ENCODE peak calls at places on chromosomes 3 and 15, in seven cellular contexts. One of them, this sample, is unnamed.

GRCh38 chr3:138824114-138824506 is 10.6 kb downstream of the PIK3CB start:
- DNase-seq in BJ: no peak
- DNase-seq in thoracic aorta: no peak
- DNase-seq in ovary: no peak
- DNase-seq in fibroblast of villous mesenchyme: peak; percentile 42
- DNase-seq in HL-60: no peak
- DNase-seq in fibroblast of mammary gland: no peak
- DNase-seq in this sample: no peak

GRCh38 chr3:17352620-17353019 is 389.8 kb downstream of the TBC1D5 start:
- DNase-seq in HL-60: no peak
- DNase-seq in thoracic aorta: no peak
- DNase-seq in ovary: no peak
- DNase-seq in fibroblast of mammary gland: no peak
- DNase-seq in BJ: no peak
- DNase-seq in fibroblast of villous mesenchyme: no peak
- DNase-seq in this sample: no peak

GRCh38 chr3:127016461-127016860 is 33.5 kb downstream of the PLXNA1 start:
- DNase-seq in thoracic aorta: no peak
- DNase-seq in HL-60: no peak
- DNase-seq in ovary: no peak
- DNase-seq in fibroblast of mammary gland: no peak
- DNase-seq in fibroblast of villous mesenchyme: no peak
- DNase-seq in BJ: no peak
- DNase-seq in this sample: no peak

GRCh38 chr15:68783226-68784054 is 37.3 kb downstream of the ANP32A start:
- DNase-seq in ovary: no peak
- DNase-seq in fibroblast of villous mesenchyme: no peak
- DNase-seq in fibroblast of mammary gland: no peak
- DNase-seq in thoracic aorta: no peak
- DNase-seq in HL-60: no peak
- DNase-seq in BJ: no peak
- DNase-seq in this sample: no peak

GRCh38 chr15:25883860-25884259 is 20.7 kb upstream of the ATP10A start:
- DNase-seq in fibroblast of mammary gland: peak; percentile 79
- DNase-seq in ovary: no peak
- DNase-seq in fibroblast of villous mesenchyme: peak; percentile 4
- DNase-seq in BJ: peak; percentile 79
- DNase-seq in HL-60: no peak
- DNase-seq in thoracic aorta: no peak
- DNase-seq in this sample: no peak

GRCh38 chr15:89776274-89777072 is at the start of gene MESP2:
- DNase-seq in fibroblast of mammary gland: peak; percentile 74
- DNase-seq in thoracic aorta: peak; percentile 23
- DNase-seq in HL-60: peak; percentile 67
- DNase-seq in ovary: peak; percentile 85
- DNase-seq in fibroblast of villous mesenchyme: peak; percentile 81
- DNase-seq in BJ: no peak
- DNase-seq in this sample: peak; percentile 61

GRCh38 chr3:172550347-172550943 is 27.2 kb upstream of the TNFSF10 start:
- DNase-seq in BJ: peak; percentile 43
- DNase-seq in ovary: no peak
- DNase-seq in fibroblast of villous mesenchyme: peak; percentile 91
- DNase-seq in fibroblast of mammary gland: peak; percentile 96
- DNase-seq in HL-60: peak; percentile 40
- DNase-seq in thoracic aorta: no peak
- DNase-seq in this sample: peak; percentile 28

GRCh38 chr15:33067456-33067855 is 127.1 kb downstream of the FMN1 start:
- DNase-seq in fibroblast of villous mesenchyme: peak; percentile 52
- DNase-seq in ovary: no peak
- DNase-seq in fibroblast of mammary gland: peak; percentile 64
- DNase-seq in HL-60: no peak
- DNase-seq in thoracic aorta: no peak
- DNase-seq in BJ: peak; percentile 53
- DNase-seq in this sample: no peak

GRCh38 chr3:136247436-136247835 is 2.7 kb upstream of the PCCB start:
- DNase-seq in thoracic aorta: no peak
- DNase-seq in BJ: no peak
- DNase-seq in fibroblast of mammary gland: no peak
- DNase-seq in ovary: no peak
- DNase-seq in fibroblast of villous mesenchyme: no peak
- DNase-seq in HL-60: no peak
- DNase-seq in this sample: no peak

GRCh38 chr3:16512435-16513140 is 911 bp downstream of the RFTN1 start:
- DNase-seq in thoracic aorta: no peak
- DNase-seq in ovary: peak; percentile 62
- DNase-seq in HL-60: peak; percentile 14
- DNase-seq in fibroblast of mammary gland: no peak
- DNase-seq in fibroblast of villous mesenchyme: peak; percentile 43
- DNase-seq in BJ: no peak
- DNase-seq in this sample: no peak

GRCh38 chr3:160649596-160649995 is 27.4 kb upstream of the ARL14 start:
- DNase-seq in thoracic aorta: no peak
- DNase-seq in HL-60: no peak
- DNase-seq in ovary: no peak
- DNase-seq in fibroblast of mammary gland: no peak
- DNase-seq in BJ: no peak
- DNase-seq in fibroblast of villous mesenchyme: no peak
- DNase-seq in this sample: no peak

GRCh38 chr3:14343338-14344112 is 58.9 kb upstream of the SLC6A6 start:
- DNase-seq in fibroblast of mammary gland: no peak
- DNase-seq in HL-60: no peak
- DNase-seq in thoracic aorta: no peak
- DNase-seq in fibroblast of villous mesenchyme: no peak
- DNase-seq in ovary: no peak
- DNase-seq in BJ: no peak
- DNase-seq in this sample: no peak

GRCh38 chr3:151552589-151552988 is 91.7 kb upstream of the IGSF10 start:
- DNase-seq in fibroblast of villous mesenchyme: peak; percentile 78
- DNase-seq in thoracic aorta: no peak
- DNase-seq in BJ: no peak
- DNase-seq in fibroblast of mammary gland: no peak
- DNase-seq in ovary: no peak
- DNase-seq in HL-60: peak; percentile 81
- DNase-seq in this sample: no peak

GRCh38 chr3:41846850-41847249 is 115.1 kb downstream of the ULK4 start:
- DNase-seq in thoracic aorta: no peak
- DNase-seq in BJ: no peak
- DNase-seq in fibroblast of villous mesenchyme: no peak
- DNase-seq in HL-60: no peak
- DNase-seq in ovary: no peak
- DNase-seq in fibroblast of mammary gland: no peak
- DNase-seq in this sample: no peak

GRCh38 chr3:186705882-186706780 is 11.0 kb upstream of the KNG1 start:
- DNase-seq in thoracic aorta: no peak
- DNase-seq in HL-60: no peak
- DNase-seq in BJ: no peak
- DNase-seq in ovary: no peak
- DNase-seq in fibroblast of mammary gland: no peak
- DNase-seq in fibroblast of villous mesenchyme: no peak
- DNase-seq in this sample: no peak

GRCh38 chr15:48285329-48286214 is 45.7 kb upstream of the DUT start:
- DNase-seq in fibroblast of mammary gland: peak; percentile 86
- DNase-seq in fibroblast of villous mesenchyme: peak; percentile 86
- DNase-seq in BJ: peak; percentile 33
- DNase-seq in HL-60: peak; percentile 24
- DNase-seq in ovary: peak; percentile 42
- DNase-seq in thoracic aorta: peak; percentile 36
- DNase-seq in this sample: no peak

GRCh38 chr3:56878046-56878445 is 76.3 kb upstream of the ARHGEF3 start:
- DNase-seq in fibroblast of mammary gland: peak; percentile 50
- DNase-seq in fibroblast of villous mesenchyme: no peak
- DNase-seq in ovary: no peak
- DNase-seq in HL-60: no peak
- DNase-seq in thoracic aorta: no peak
- DNase-seq in BJ: no peak
- DNase-seq in this sample: no peak

GRCh38 chr3:16583551-16583950 is 21.7 kb downstream of the DAZL start:
- DNase-seq in fibroblast of villous mesenchyme: no peak
- DNase-seq in thoracic aorta: no peak
- DNase-seq in fibroblast of mammary gland: no peak
- DNase-seq in ovary: no peak
- DNase-seq in BJ: no peak
- DNase-seq in HL-60: no peak
- DNase-seq in this sample: no peak

GRCh38 chr15:60614028-60614427 is 135.1 kb upstream of the ICE2 start:
- DNase-seq in fibroblast of mammary gland: no peak
- DNase-seq in HL-60: no peak
- DNase-seq in fibroblast of villous mesenchyme: no peak
- DNase-seq in ovary: no peak
- DNase-seq in BJ: no peak
- DNase-seq in thoracic aorta: no peak
- DNase-seq in this sample: no peak

GRCh38 chr3:28577941-28578340 is 229.3 kb upstream of the AZI2 start:
- DNase-seq in fibroblast of villous mesenchyme: no peak
- DNase-seq in fibroblast of mammary gland: no peak
- DNase-seq in ovary: no peak
- DNase-seq in thoracic aorta: no peak
- DNase-seq in BJ: no peak
- DNase-seq in HL-60: no peak
- DNase-seq in this sample: no peak

GRCh38 chr3:28575100-28575747 is 226.6 kb upstream of the AZI2 start:
- DNase-seq in fibroblast of villous mesenchyme: no peak
- DNase-seq in fibroblast of mammary gland: no peak
- DNase-seq in thoracic aorta: no peak
- DNase-seq in HL-60: no peak
- DNase-seq in BJ: no peak
- DNase-seq in ovary: no peak
- DNase-seq in this sample: peak; percentile 32

GRCh38 chr3:28576590-28577220 is 228.1 kb upstream of the AZI2 start:
- DNase-seq in ovary: no peak
- DNase-seq in fibroblast of villous mesenchyme: no peak
- DNase-seq in thoracic aorta: no peak
- DNase-seq in fibroblast of mammary gland: no peak
- DNase-seq in BJ: no peak
- DNase-seq in HL-60: no peak
- DNase-seq in this sample: no peak

GRCh38 chr3:28575748-28576589 is 227.3 kb upstream of the AZI2 start:
- DNase-seq in HL-60: no peak
- DNase-seq in fibroblast of mammary gland: no peak
- DNase-seq in BJ: no peak
- DNase-seq in thoracic aorta: no peak
- DNase-seq in ovary: no peak
- DNase-seq in fibroblast of villous mesenchyme: no peak
- DNase-seq in this sample: peak; percentile 35

GRCh38 chr3:28574036-28574435 is 225.4 kb upstream of the AZI2 start:
- DNase-seq in thoracic aorta: no peak
- DNase-seq in fibroblast of villous mesenchyme: no peak
- DNase-seq in ovary: no peak
- DNase-seq in HL-60: no peak
- DNase-seq in fibroblast of mammary gland: no peak
- DNase-seq in BJ: no peak
- DNase-seq in this sample: no peak
- H3K4me3 ChIP-seq in thoracic aorta: no peak overlapping the region
- H3K4me3 ChIP-seq in fibroblast of villous mesenchyme: no peak overlapping the region
- H3K4me3 ChIP-seq in ovary: no peak overlapping the region
- H3K4me3 ChIP-seq in HL-60: no peak overlapping the region
- H3K4me3 ChIP-seq in fibroblast of mammary gland: no peak overlapping the region
- H3K4me3 ChIP-seq in BJ: no peak overlapping the region
- H3K4me3 ChIP-seq in this sample: no peak overlapping the region

GRCh38 chr15:72342385-72342784 is 22.4 kb upstream of the CELF6 start:
- DNase-seq in BJ: no peak
- DNase-seq in thoracic aorta: no peak
- DNase-seq in ovary: no peak
- DNase-seq in HL-60: no peak
- DNase-seq in fibroblast of mammary gland: peak; percentile 28
- DNase-seq in fibroblast of villous mesenchyme: peak; percentile 14
- DNase-seq in this sample: no peak
- TF ChIP-seq CTCF in BJ: peak; percentile 36
- TF ChIP-seq CTCF in thoracic aorta: no peak
- TF ChIP-seq CTCF in ovary: no peak
- TF ChIP-seq CTCF in HL-60: peak; percentile 3
- TF ChIP-seq CTCF in fibroblast of mammary gland: peak; percentile 35
- TF ChIP-seq CTCF in fibroblast of villous mesenchyme: peak; percentile 44
- TF ChIP-seq CTCF in this sample: peak; percentile 22

GRCh38 chr3:188817103-188817919 is 354.5 kb upstream of the TPRG1 start:
- DNase-seq in thoracic aorta: no peak
- DNase-seq in BJ: no peak
- DNase-seq in fibroblast of mammary gland: no peak
- DNase-seq in HL-60: no peak
- DNase-seq in ovary: no peak
- DNase-seq in fibroblast of villous mesenchyme: no peak
- DNase-seq in this sample: no peak
- H3K4me3 ChIP-seq in thoracic aorta: no peak overlapping the region
- H3K4me3 ChIP-seq in BJ: no peak overlapping the region
- H3K4me3 ChIP-seq in fibroblast of mammary gland: no peak overlapping the region
- H3K4me3 ChIP-seq in HL-60: no peak overlapping the region
- H3K4me3 ChIP-seq in ovary: no peak overlapping the region
- H3K4me3 ChIP-seq in fibroblast of villous mesenchyme: no peak overlapping the region
- H3K4me3 ChIP-seq in this sample: no peak overlapping the region

GRCh38 chr3:64459711-64460110 is 228.1 kb downstream of the ADAMTS9 start:
- DNase-seq in BJ: peak; percentile 9
- DNase-seq in HL-60: no peak
- DNase-seq in fibroblast of mammary gland: peak; percentile 72
- DNase-seq in fibroblast of villous mesenchyme: peak; percentile 64
- DNase-seq in thoracic aorta: no peak
- DNase-seq in ovary: no peak
- DNase-seq in this sample: no peak
- TF ChIP-seq CTCF in BJ: no peak
- TF ChIP-seq CTCF in HL-60: no peak
- TF ChIP-seq CTCF in fibroblast of mammary gland: no peak
- TF ChIP-seq CTCF in fibroblast of villous mesenchyme: no peak
- TF ChIP-seq CTCF in thoracic aorta: no peak
- TF ChIP-seq CTCF in ovary: no peak
- TF ChIP-seq CTCF in this sample: no peak

GRCh38 chr15:57217716-57218598 is 158.3 kb upstream of the CGNL1 start:
- DNase-seq in fibroblast of mammary gland: peak; percentile 40
- DNase-seq in ovary: no peak
- DNase-seq in thoracic aorta: no peak
- DNase-seq in BJ: no peak
- DNase-seq in fibroblast of villous mesenchyme: peak; percentile 82
- DNase-seq in HL-60: no peak
- DNase-seq in this sample: no peak
- H3K4me3 ChIP-seq in fibroblast of mammary gland: no peak overlapping the region
- H3K4me3 ChIP-seq in ovary: no peak overlapping the region
- H3K4me3 ChIP-seq in thoracic aorta: peak overlapping the region; percentile 24
- H3K4me3 ChIP-seq in BJ: no peak overlapping the region
- H3K4me3 ChIP-seq in fibroblast of villous mesenchyme: peak overlapping the region; percentile 32
- H3K4me3 ChIP-seq in HL-60: no peak overlapping the region
- H3K4me3 ChIP-seq in this sample: peak overlapping the region; percentile 27

GRCh38 chr15:38626443-38627050 is 61.9 kb upstream of the RASGRP1 start:
- DNase-seq in BJ: no peak
- DNase-seq in fibroblast of mammary gland: no peak
- DNase-seq in HL-60: no peak
- DNase-seq in fibroblast of villous mesenchyme: no peak
- DNase-seq in thoracic aorta: no peak
- DNase-seq in ovary: no peak
- DNase-seq in this sample: no peak

GRCh38 chr15:38624248-38625214 is 59.9 kb upstream of the RASGRP1 start:
- DNase-seq in fibroblast of villous mesenchyme: no peak
- DNase-seq in HL-60: no peak
- DNase-seq in ovary: no peak
- DNase-seq in fibroblast of mammary gland: no peak
- DNase-seq in BJ: no peak
- DNase-seq in thoracic aorta: no peak
- DNase-seq in this sample: no peak

GRCh38 chr15:38625886-38626285 is 61.3 kb upstream of the RASGRP1 start:
- DNase-seq in fibroblast of mammary gland: no peak
- DNase-seq in BJ: no peak
- DNase-seq in thoracic aorta: no peak
- DNase-seq in HL-60: no peak
- DNase-seq in ovary: no peak
- DNase-seq in fibroblast of villous mesenchyme: no peak
- DNase-seq in this sample: no peak

GRCh38 chr15:38631126-38632075 is 66.8 kb upstream of the RASGRP1 start:
- DNase-seq in BJ: no peak
- DNase-seq in fibroblast of mammary gland: no peak
- DNase-seq in HL-60: no peak
- DNase-seq in fibroblast of villous mesenchyme: no peak
- DNase-seq in ovary: no peak
- DNase-seq in thoracic aorta: no peak
- DNase-seq in this sample: no peak

GRCh38 chr15:38627684-38628277 is 63.2 kb upstream of the RASGRP1 start:
- DNase-seq in thoracic aorta: no peak
- DNase-seq in ovary: no peak
- DNase-seq in fibroblast of mammary gland: no peak
- DNase-seq in fibroblast of villous mesenchyme: no peak
- DNase-seq in BJ: no peak
- DNase-seq in HL-60: no peak
- DNase-seq in this sample: no peak
- TF ChIP-seq CTCF in thoracic aorta: no peak
- TF ChIP-seq CTCF in ovary: no peak
- TF ChIP-seq CTCF in fibroblast of mammary gland: no peak
- TF ChIP-seq CTCF in fibroblast of villous mesenchyme: no peak
- TF ChIP-seq CTCF in BJ: no peak
- TF ChIP-seq CTCF in HL-60: no peak
- TF ChIP-seq CTCF in this sample: no peak

This sample was measured in dorsolateral prefrontal cortex.